ENCODE peak calls at places on chromosomes 16 and 17, in eight cellular contexts. B, W, E, Y, F, U, I and K are unnamed samples.

GRCh38 chr17:80790021-80790765 is 201.4 kb upstream of the CHMP6 start:
- DNase-seq in I (no peak), F (no peak), B (no peak), Y (no peak), U (no peak), E (no peak), W (no peak), K (no peak)

GRCh38 chr17:77497578-77497934 is 356.8 kb downstream of the SEC14L1 start:
- DNase-seq in I (no peak), E (no peak), W (no peak), B (no peak), Y (no peak), U (no peak), F (no peak), K (no peak)

GRCh38 chr17:4939554-4939803 is 367 bp downstream of the SLC25A11 start:
- DNase-seq in I (no peak), U (no peak), E (no peak), B (no peak), W (no peak), F (no peak), Y (no peak), K (no peak)

GRCh38 chr16:70432800-70433455 is 6.0 kb downstream of the ST3GAL2 start:
- DNase-seq in U (no peak), Y (no peak), F (no peak), I (peak), B (no peak), W (no peak), E (no peak), K (no peak)

GRCh38 chr17:385195-385835 is 32.7 kb upstream of the RPH3AL start:
- DNase-seq in U (no peak), F (peak), W (no peak), E (no peak), Y (no peak), B (no peak), I (no peak), K (peak)

GRCh38 chr16:58503166-58503862 is 3.4 kb downstream of the NDRG4 start:
- DNase-seq in I (no peak), Y (no peak), W (no peak), B (no peak), U (no peak), E (no peak), F (no peak), K (no peak)

GRCh38 chr17:10755592-10756127 is 25.8 kb upstream of the TMEM220 start:
- DNase-seq in B (no peak), W (no peak), I (no peak), U (no peak), F (no peak), Y (no peak), E (no peak), K (no peak)

GRCh38 chr17:68972119-68972704 is 17.0 kb upstream of the ABCA8 start:
- DNase-seq in U (no peak), E (peak), Y (no peak), B (no peak), I (peak), F (no peak), W (no peak), K (peak)

GRCh38 chr16:30380801-30381208 is 1.6 kb downstream of the SEPTIN1 start:
- DNase-seq in U (no peak), F (no peak), E (no peak), I (no peak), W (no peak), B (no peak), Y (no peak), K (no peak)

GRCh38 chr16:9152649-9153501 is 61.4 kb downstream of the HAPSTR1 start:
- DNase-seq in B (no peak), E (no peak), F (no peak), W (no peak), U (no peak), Y (no peak), I (no peak), K (no peak)

GRCh38 chr17:80025140-80025539 is 10.5 kb downstream of the TBC1D16 start:
- DNase-seq in U (no peak), Y (no peak), W (no peak), E (no peak), F (no peak), B (peak), I (no peak), K (no peak)

GRCh38 chr17:10821062-10821461 is 16.8 kb downstream of the PIRT start:
- DNase-seq in F (no peak), W (no peak), Y (no peak), B (no peak), U (no peak), I (no peak), E (no peak), K (no peak)

GRCh38 chr16:21001262-21001661 is 100.7 kb downstream of the LYRM1 start:
- DNase-seq in U (no peak), B (no peak), I (peak), W (no peak), Y (no peak), E (peak), F (peak), K (peak)

GRCh38 chr17:35028531-35029262 is 34.8 kb downstream of the RFFL start:
- DNase-seq in E (peak), W (no peak), B (no peak), F (no peak), I (no peak), U (no peak), Y (no peak), K (no peak)

GRCh38 chr17:74393323-74393942 is 26.1 kb downstream of the GPR142 start:
- DNase-seq in E (no peak), U (no peak), I (no peak), W (no peak), Y (no peak), B (no peak), F (no peak), K (no peak)

GRCh38 chr17:67386965-67387551 is 10.0 kb downstream of the PITPNC1 start:
- DNase-seq in F (peak), U (no peak), B (no peak), E (peak), I (peak), W (no peak), Y (no peak), K (peak)

GRCh38 chr17:48954300-48954755 is 9.7 kb upstream of the SNF8 start:
- DNase-seq in U (no peak), F (peak), B (no peak), I (no peak), E (peak), W (no peak), Y (no peak), K (peak)

GRCh38 chr17:47686661-47687327 is 7.2 kb upstream of the TBKBP1 start:
- DNase-seq in E (peak), I (no peak), U (no peak), F (no peak), B (no peak), Y (no peak), W (no peak), K (no peak)

GRCh38 chr17:31272236-31272635 is 24.8 kb downstream of the OMG start:
- DNase-seq in U (no peak), E (no peak), Y (no peak), B (no peak), F (no peak), I (no peak), W (no peak), K (no peak)

GRCh38 chr16:31064882-31065461 is 9.1 kb downstream of the ZNF668 start:
- DNase-seq in U (no peak), W (no peak), F (no peak), E (peak), Y (no peak), I (peak), B (no peak), K (peak)

GRCh38 chr16:68711421-68712139 is 25.5 kb upstream of the CDH1 start:
- DNase-seq in B (no peak), E (no peak), Y (no peak), U (no peak), F (no peak), I (no peak), W (no peak), K (no peak)

GRCh38 chr17:78738245-78738644 is 43.8 kb downstream of the CYTH1 start:
- DNase-seq in E (no peak), U (no peak), W (no peak), B (no peak), Y (no peak), F (no peak), I (no peak), K (no peak)

GRCh38 chr16:15907863-15908478 is 19.6 kb upstream of the CEP20 start:
- DNase-seq in U (peak), E (peak), F (peak), I (peak), B (no peak), Y (no peak), W (no peak), K (peak)

GRCh38 chr16:2745961-2746360 is 6.5 kb upstream of the SRRM2 start:
- DNase-seq in F (no peak), Y (no peak), B (no peak), U (no peak), I (no peak), W (no peak), E (no peak), K (no peak)

GRCh38 chr17:31798205-31798724 is 60.8 kb downstream of the COPRS start:
- DNase-seq in Y (no peak), W (no peak), F (no peak), E (no peak), B (no peak), U (no peak), I (no peak), K (no peak)

GRCh38 chr17:2503627-2504026 is 8.1 kb downstream of the METTL16 start:
- DNase-seq in E (no peak), W (no peak), I (no peak), F (no peak), Y (no peak), B (no peak), U (no peak), K (no peak)

GRCh38 chr16:89365996-89366395 is 124.4 kb downstream of the ANKRD11 start:
- DNase-seq in Y (no peak), B (no peak), I (no peak), E (no peak), F (no peak), W (no peak), U (no peak), K (no peak)
- TF ChIP-seq POLR2A in Y (no peak), B (no peak), I (no peak), E (no peak), F (no peak), W (no peak), U (no peak), K (no peak)

GRCh38 chr16:22278418-22278817 is 18.8 kb upstream of the POLR3E start:
- DNase-seq in Y (no peak), E (no peak), F (no peak), W (no peak), U (no peak), B (no peak), I (no peak), K (no peak)

GRCh38 chr16:22284637-22285515 is 12.3 kb upstream of the POLR3E start:
- DNase-seq in Y (no peak), U (no peak), E (peak), F (no peak), W (no peak), B (no peak), I (no peak), K (no peak)

GRCh38 chr16:22278841-22279240 is 18.4 kb upstream of the POLR3E start:
- DNase-seq in Y (no peak), E (no peak), F (no peak), I (no peak), W (no peak), U (no peak), B (no peak), K (no peak)

DNA sequence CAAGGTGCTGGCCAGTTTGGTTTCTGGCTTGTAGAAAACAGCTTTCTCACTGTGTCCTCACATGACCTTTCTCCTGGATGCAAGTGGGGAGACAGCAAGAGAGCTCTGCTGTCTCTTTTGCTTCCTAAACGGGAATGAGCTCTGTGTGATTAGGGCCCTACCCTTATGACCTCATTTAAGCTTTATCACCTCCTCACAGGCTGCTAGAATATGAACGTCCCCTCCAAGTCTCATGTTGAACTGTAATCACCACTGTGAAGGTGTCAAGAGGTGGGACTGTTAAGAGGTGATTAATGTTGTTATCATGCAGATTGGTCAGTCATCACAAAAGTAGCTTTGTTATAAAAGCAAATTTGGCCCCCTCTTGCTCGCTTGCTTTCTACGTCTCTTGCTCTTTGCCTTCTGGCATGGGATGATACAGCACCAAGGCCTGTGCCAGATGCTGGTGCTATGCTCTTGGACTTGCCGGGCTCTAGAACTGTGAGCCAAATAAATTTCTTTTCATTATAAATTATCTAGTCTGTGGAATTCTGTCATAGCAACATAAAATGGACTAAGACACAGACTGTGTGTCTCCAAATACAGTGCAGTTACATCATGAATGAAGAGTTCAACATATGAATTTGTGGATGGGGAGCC is 14.8 kb upstream of the POLR3E start:
- DNase-seq in E (no peak), F (no peak), I (no peak), B (no peak), W (no peak), Y (no peak), U (no peak), K (no peak)
- TF ChIP-seq POLR2A in E (no peak), F (no peak), I (no peak), B (no peak), W (no peak), Y (no peak), U (no peak), K (no peak)

GRCh38 chr17:39730095-39730921 is at the start of gene MIEN1:
- DNase-seq in E (peak), W (peak), F (peak), U (peak), Y (peak), I (peak), B (peak), K (peak)
- TF ChIP-seq POLR2A in E (peak), W (peak), F (peak), U (peak), Y (peak), I (peak), B (peak), K (peak)

DNA sequence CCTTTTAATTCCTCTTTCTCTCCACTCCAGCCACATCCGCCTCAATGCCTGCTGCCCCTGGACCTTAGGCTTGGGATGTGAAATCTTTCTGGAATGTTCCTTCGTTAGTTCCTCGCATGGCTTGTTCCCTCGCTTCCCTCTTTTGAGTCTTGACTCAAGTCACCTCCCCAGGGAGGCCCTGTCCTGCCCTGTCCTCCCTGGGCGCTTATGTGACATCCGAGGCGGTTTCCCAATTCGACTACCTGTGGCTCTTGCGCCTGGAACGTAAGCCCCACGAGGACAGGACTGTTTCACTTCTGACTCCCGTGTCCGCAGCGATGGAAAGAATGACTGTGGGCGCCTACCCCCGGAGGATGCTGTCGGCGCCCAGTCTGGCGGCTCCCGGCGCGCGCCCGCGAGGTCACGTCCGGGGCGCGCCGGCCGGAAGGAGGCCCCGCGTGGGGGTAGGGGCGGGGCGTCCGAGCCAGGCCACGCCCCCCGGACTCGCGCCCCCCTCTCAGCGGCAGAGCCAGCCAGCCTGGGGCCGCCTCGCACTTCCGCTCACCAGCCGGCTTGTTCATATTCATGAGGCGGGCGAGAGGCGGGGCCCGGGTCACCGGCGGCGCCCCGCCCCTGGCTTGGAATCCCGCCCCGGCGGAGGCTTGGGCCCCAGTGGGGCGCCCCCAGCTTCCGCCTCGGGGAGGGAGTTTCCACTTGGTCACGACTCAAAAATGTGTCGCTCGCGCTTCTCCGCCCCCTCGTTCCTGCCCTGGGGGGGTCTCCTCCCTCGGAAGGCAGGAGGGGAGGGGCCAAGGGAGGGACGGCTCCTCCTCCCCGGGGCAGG is 8.4 kb upstream of the GLIS2 start:
- DNase-seq in E (peak), W (peak), I (peak), F (peak), U (peak), B (peak), Y (peak), K (peak)
- TF ChIP-seq POLR2A in E (no peak), W (no peak), I (no peak), F (no peak), U (peak), B (peak), Y (no peak), K (peak)